ENCODE peak calls at places on chromosomes 1 and 21, in eight cellular contexts. O is cardiac fibroblast; F is erythroblast; M is BJ; T is ovary; P is T-cell; X is activated CD8-positive, alpha-beta memory T cell treated with anti-CD3 and anti-CD28 coated beads for 24 hours; H is iPS-NIHi11. K is an unnamed sample.

GRCh38 chr21:33968082-33968997 is 52.7 kb upstream of the ATP5PO start:
- DNase-seq in H (peak; percentile 77), F (no peak), X (peak; percentile 58), P (no peak), O (peak; percentile 80), T (no peak), M (peak; percentile 62), K (peak; percentile 61)

GRCh38 chr1:14136152-14136763 is 436.3 kb downstream of the PRDM2 start:
- DNase-seq in O (no peak), M (no peak), P (no peak), T (no peak), F (no peak), H (peak; percentile 67), X (no peak), K (no peak)

GRCh38 chr1:236868625-236869467 is 73.8 kb downstream of the MTR start:
- DNase-seq in P (peak; percentile 4), H (peak; percentile 84), X (peak; percentile 64), M (no peak), O (peak; percentile 76), F (peak; percentile 85), T (no peak), K (peak; percentile 78)

GRCh38 chr21:43775795-43776430 is at the start of gene CSTB:
- DNase-seq in M (no peak), O (peak; percentile 62), X (peak; percentile 96), H (peak; percentile 89), T (peak; percentile 89), P (peak; percentile 72), F (peak; percentile 91), K (no peak)

GRCh38 chr1:26234644-26235384 is 814 bp downstream of the CEP85 start:
- DNase-seq in O (peak; percentile 25), X (no peak), M (no peak), P (no peak), H (peak; percentile 36), T (no peak), F (peak; percentile 67), K (peak; percentile 79)

GRCh38 chr1:234725177-234726132 is 115.5 kb upstream of the IRF2BP2 start:
- DNase-seq in F (peak; percentile 62), X (peak; percentile 77), M (no peak), H (no peak), T (peak; percentile 53), O (peak; percentile 26), P (peak; percentile 37), K (peak; percentile 56)

GRCh38 chr1:100050139-100050538 is 80.3 kb downstream of the SLC35A3 start:
- DNase-seq in H (no peak), P (no peak), T (no peak), O (no peak), X (no peak), F (peak; percentile 68), M (no peak), K (peak; percentile 41)

GRCh38 chr1:44390277-44390676 is 14.8 kb upstream of the RNF220 start:
- DNase-seq in M (peak; percentile 53), T (no peak), O (peak; percentile 84), X (no peak), H (no peak), P (no peak), F (no peak), K (no peak)

GRCh38 chr1:32361674-32362473 is 411 bp downstream of the FAM229A start:
- DNase-seq in P (no peak), O (peak; percentile 27), H (peak; percentile 78), F (peak; percentile 62), M (no peak), X (peak; percentile 77), T (peak; percentile 88), K (no peak)

GRCh38 chr21:35602811-35603210 is 457.5 kb downstream of the SETD4 start:
- DNase-seq in O (no peak), X (no peak), F (no peak), M (no peak), H (no peak), T (no peak), P (no peak), K (no peak)

GRCh38 chr1:213244664-213245091 is 193.6 kb downstream of the RPS6KC1 start:
- DNase-seq in H (peak; percentile 55), T (no peak), F (peak; percentile 71), O (peak; percentile 71), X (no peak), M (peak; percentile 4), P (no peak), K (peak; percentile 65)

GRCh38 chr1:35269989-35270289 is 1.4 kb downstream of the ZMYM4 start:
- DNase-seq in M (no peak), X (no peak), O (no peak), F (peak; percentile 21), P (no peak), T (no peak), H (no peak), K (no peak)

GRCh38 chr1:235326719-235327558 is 1.0 kb downstream of the ARID4B start:
- DNase-seq in H (peak; percentile 39), M (no peak), T (peak; percentile 71), F (peak; percentile 75), O (peak; percentile 36), P (peak; percentile 69), X (peak; percentile 83), K (peak; percentile 58)

GRCh38 chr1:1385931-1386330 is 10.9 kb upstream of the AURKAIP1 start:
- DNase-seq in X (no peak), P (no peak), T (no peak), M (no peak), O (no peak), F (no peak), H (no peak), K (peak; percentile 16)

GRCh38 chr1:242523968-242524570 is 428 bp downstream of the PLD5 start:
- DNase-seq in P (no peak), T (peak; percentile 62), O (peak; percentile 2), H (peak; percentile 91), X (no peak), F (no peak), M (no peak), K (peak; percentile 58)

GRCh38 chr21:34282223-34282622 is 81.6 kb upstream of the KCNE2 start:
- DNase-seq in T (no peak), P (no peak), M (no peak), X (no peak), H (no peak), F (no peak), O (peak; percentile 50), K (no peak)

GRCh38 chr1:223261914-223262313 is 102.1 kb downstream of the SUSD4 start:
- DNase-seq in H (no peak), F (no peak), P (no peak), M (no peak), O (no peak), T (no peak), X (no peak), K (no peak)

GRCh38 chr1:89822109-89822962 is 1.5 kb downstream of the LRRC8D start:
- DNase-seq in P (no peak), T (no peak), H (peak; percentile 51), M (no peak), F (peak; percentile 68), X (no peak), O (no peak), K (peak; percentile 49)

GRCh38 chr1:32650157-32650751 is at the start of gene ZBTB8OS:
- DNase-seq in T (peak; percentile 93), M (peak; percentile 53), O (peak; percentile 95), P (peak; percentile 87), H (peak; percentile 88), X (peak; percentile 89), F (peak; percentile 94), K (peak; percentile 98)

GRCh38 chr1:109267743-109268300 is 15.1 kb downstream of the PSRC1 start:
- DNase-seq in P (no peak), X (no peak), O (no peak), T (peak; percentile 29), M (no peak), H (no peak), F (no peak), K (no peak)

GRCh38 chr21:30129246-30129645 is 37.4 kb downstream of the CLDN17 start:
- DNase-seq in P (no peak), X (no peak), O (no peak), H (no peak), F (no peak), M (no peak), T (no peak), K (no peak)

GRCh38 chr1:193355179-193355578 is 168.8 kb upstream of the B3GALT2 start:
- DNase-seq in P (no peak), F (peak; percentile 44), H (no peak), O (peak; percentile 39), X (no peak), M (no peak), T (no peak), K (no peak)

GRCh38 chr1:72366473-72366872 is 84.1 kb upstream of the NEGR1 start:
- DNase-seq in T (no peak), H (peak; percentile 7), X (no peak), P (no peak), M (no peak), O (peak; percentile 78), F (no peak), K (no peak)

GRCh38 chr1:156626079-156626438 is 6.8 kb downstream of the HAPLN2 start:
- DNase-seq in O (no peak), X (no peak), M (no peak), P (no peak), T (no peak), H (no peak), F (no peak), K (no peak)

GRCh38 chr1:207828485-207829158 is 76.8 kb downstream of the CD46 start:
- DNase-seq in M (peak; percentile 59), T (peak; percentile 72), O (peak; percentile 94), H (peak; percentile 78), P (peak; percentile 57), F (peak; percentile 86), X (peak; percentile 78), K (peak; percentile 91)